ENCODE peak calls at places on chromosomes 11 and 22, in four cellular contexts. D is brain microvascular endothelial cell; V is Ammon's horn; Y is activated T-helper 9 cell treated with anti-CD3 and anti-CD28 coated beads, Interleukin-2, amount 50 U/mL, for 16 hours. O is an unnamed sample.

GRCh38 chr11:113203332-113203731 is 111.1 kb upstream of the TTC12 start:
- DNase-seq in D (no peak), V (no peak), Y (no peak), O (no peak)

GRCh38 chr11:13277719-13278619 is at the start of gene BMAL1:
- DNase-seq in D (no peak), V (peak), Y (peak), O (peak)

GRCh38 chr11:13647391-13647790 is 21.1 kb upstream of the FAR1 start:
- DNase-seq in D (no peak), V (no peak), Y (no peak), O (no peak)

GRCh38 chr11:40190294-40190693 is 1269.2 kb downstream of the LRRC4C start:
- DNase-seq in D (no peak), V (no peak), Y (no peak), O (no peak)

GRCh38 chr22:49394116-49394785 is 433.4 kb downstream of the BRD1 start:
- DNase-seq in D (no peak), V (no peak), Y (no peak), O (no peak)

GRCh38 chr11:62472063-62472884 is 53.4 kb downstream of the SCGB1A1 start:
- DNase-seq in D (no peak), V (no peak), Y (no peak), O (peak)

GRCh38 chr11:12288212-12288933 is 89.0 kb upstream of the PARVA start:
- DNase-seq in D (peak), V (peak), Y (peak), O (peak)

GRCh38 chr22:28819253-28820096 is 19.1 kb upstream of the XBP1 start:
- DNase-seq in D (no peak), V (no peak), Y (no peak), O (no peak)

O was measured in AG20443.